ENCODE peak calls at places on chromosomes 3 and 15, in eight cellular contexts. One of them, this sample, is unnamed.

GRCh38 chr3:39779511-39780230 is 29.7 kb upstream of the MYRIP start:
- DNase-seq in HEK293T: no peak
- DNase-seq in right lobe of liver: peak
- DNase-seq in cardiac muscle cell: no peak
- DNase-seq in kidney tubule cell: no peak
- DNase-seq in NCI-H2081 treated with DMSO at 0.1 percent for 48 hours: no peak
- DNase-seq in stimulated activated CD8-positive, alpha-beta memory T cell treated with anti-CD3 and anti-CD28 coated beads, Interleukin-2, amount 100 ng/mL, for 48 hours: no peak
- DNase-seq in AG08395: no peak
- DNase-seq in this sample: peak

GRCh38 chr3:143098032-143098764 is 21.4 kb upstream of the CHST2 start:
- DNase-seq in right lobe of liver: no peak
- DNase-seq in cardiac muscle cell: no peak
- DNase-seq in AG08395: no peak
- DNase-seq in NCI-H2081 treated with DMSO at 0.1 percent for 48 hours: no peak
- DNase-seq in kidney tubule cell: no peak
- DNase-seq in stimulated activated CD8-positive, alpha-beta memory T cell treated with anti-CD3 and anti-CD28 coated beads, Interleukin-2, amount 100 ng/mL, for 48 hours: no peak
- DNase-seq in HEK293T: no peak
- DNase-seq in this sample: no peak

GRCh38 chr3:175255698-175256097 is 396.6 kb downstream of the NAALADL2 start:
- DNase-seq in NCI-H2081 treated with DMSO at 0.1 percent for 48 hours: no peak
- DNase-seq in AG08395: peak
- DNase-seq in kidney tubule cell: peak
- DNase-seq in right lobe of liver: no peak
- DNase-seq in stimulated activated CD8-positive, alpha-beta memory T cell treated with anti-CD3 and anti-CD28 coated beads, Interleukin-2, amount 100 ng/mL, for 48 hours: no peak
- DNase-seq in cardiac muscle cell: peak
- DNase-seq in HEK293T: no peak
- DNase-seq in this sample: no peak

GRCh38 chr15:52559583-52559982 is 9.2 kb downstream of the ARPP19 start:
- DNase-seq in NCI-H2081 treated with DMSO at 0.1 percent for 48 hours: no peak
- DNase-seq in AG08395: no peak
- DNase-seq in HEK293T: no peak
- DNase-seq in right lobe of liver: no peak
- DNase-seq in cardiac muscle cell: peak
- DNase-seq in stimulated activated CD8-positive, alpha-beta memory T cell treated with anti-CD3 and anti-CD28 coated beads, Interleukin-2, amount 100 ng/mL, for 48 hours: peak
- DNase-seq in kidney tubule cell: no peak
- DNase-seq in this sample: no peak

GRCh38 chr3:169454823-169455222 is 208.7 kb downstream of the MECOM start:
- DNase-seq in HEK293T: no peak
- DNase-seq in NCI-H2081 treated with DMSO at 0.1 percent for 48 hours: no peak
- DNase-seq in stimulated activated CD8-positive, alpha-beta memory T cell treated with anti-CD3 and anti-CD28 coated beads, Interleukin-2, amount 100 ng/mL, for 48 hours: no peak
- DNase-seq in AG08395: no peak
- DNase-seq in cardiac muscle cell: peak
- DNase-seq in kidney tubule cell: peak
- DNase-seq in right lobe of liver: no peak
- DNase-seq in this sample: no peak

GRCh38 chr15:48962662-48963523 is 826 bp downstream of the SHC4 start:
- DNase-seq in right lobe of liver: peak
- DNase-seq in AG08395: peak
- DNase-seq in HEK293T: peak
- DNase-seq in cardiac muscle cell: peak
- DNase-seq in NCI-H2081 treated with DMSO at 0.1 percent for 48 hours: no peak
- DNase-seq in kidney tubule cell: peak
- DNase-seq in stimulated activated CD8-positive, alpha-beta memory T cell treated with anti-CD3 and anti-CD28 coated beads, Interleukin-2, amount 100 ng/mL, for 48 hours: no peak
- DNase-seq in this sample: peak

GRCh38 chr3:141227752-141228151 is 3.9 kb upstream of the PXYLP1 start:
- DNase-seq in stimulated activated CD8-positive, alpha-beta memory T cell treated with anti-CD3 and anti-CD28 coated beads, Interleukin-2, amount 100 ng/mL, for 48 hours: no peak
- DNase-seq in right lobe of liver: no peak
- DNase-seq in HEK293T: no peak
- DNase-seq in AG08395: no peak
- DNase-seq in NCI-H2081 treated with DMSO at 0.1 percent for 48 hours: no peak
- DNase-seq in kidney tubule cell: no peak
- DNase-seq in cardiac muscle cell: peak
- DNase-seq in this sample: no peak

GRCh38 chr3:4492240-4493007 is 724 bp upstream of the ITPR1 start:
- DNase-seq in AG08395: peak
- DNase-seq in stimulated activated CD8-positive, alpha-beta memory T cell treated with anti-CD3 and anti-CD28 coated beads, Interleukin-2, amount 100 ng/mL, for 48 hours: peak
- DNase-seq in right lobe of liver: peak
- DNase-seq in NCI-H2081 treated with DMSO at 0.1 percent for 48 hours: no peak
- DNase-seq in cardiac muscle cell: peak
- DNase-seq in HEK293T: peak
- DNase-seq in kidney tubule cell: peak
- DNase-seq in this sample: peak

GRCh38 chr3:59212128-59212764 is 162.4 kb upstream of the CFAP20DC start:
- DNase-seq in cardiac muscle cell: peak
- DNase-seq in right lobe of liver: no peak
- DNase-seq in stimulated activated CD8-positive, alpha-beta memory T cell treated with anti-CD3 and anti-CD28 coated beads, Interleukin-2, amount 100 ng/mL, for 48 hours: no peak
- DNase-seq in AG08395: peak
- DNase-seq in kidney tubule cell: peak
- DNase-seq in HEK293T: peak
- DNase-seq in NCI-H2081 treated with DMSO at 0.1 percent for 48 hours: no peak
- DNase-seq in this sample: no peak

GRCh38 chr3:77319711-77320110 is 279.8 kb downstream of the ROBO2 start:
- DNase-seq in stimulated activated CD8-positive, alpha-beta memory T cell treated with anti-CD3 and anti-CD28 coated beads, Interleukin-2, amount 100 ng/mL, for 48 hours: no peak
- DNase-seq in kidney tubule cell: peak
- DNase-seq in NCI-H2081 treated with DMSO at 0.1 percent for 48 hours: no peak
- DNase-seq in right lobe of liver: no peak
- DNase-seq in AG08395: no peak
- DNase-seq in cardiac muscle cell: peak
- DNase-seq in HEK293T: peak
- DNase-seq in this sample: no peak

GRCh38 chr3:11335056-11335608 is 62.9 kb downstream of the ATG7 start:
- DNase-seq in right lobe of liver: no peak
- DNase-seq in stimulated activated CD8-positive, alpha-beta memory T cell treated with anti-CD3 and anti-CD28 coated beads, Interleukin-2, amount 100 ng/mL, for 48 hours: no peak
- DNase-seq in AG08395: peak
- DNase-seq in kidney tubule cell: peak
- DNase-seq in HEK293T: peak
- DNase-seq in NCI-H2081 treated with DMSO at 0.1 percent for 48 hours: no peak
- DNase-seq in cardiac muscle cell: peak
- DNase-seq in this sample: no peak

GRCh38 chr3:50336452-50337174 is 4.0 kb downstream of the RASSF1 start:
- DNase-seq in kidney tubule cell: no peak
- DNase-seq in stimulated activated CD8-positive, alpha-beta memory T cell treated with anti-CD3 and anti-CD28 coated beads, Interleukin-2, amount 100 ng/mL, for 48 hours: no peak
- DNase-seq in AG08395: peak
- DNase-seq in HEK293T: no peak
- DNase-seq in cardiac muscle cell: no peak
- DNase-seq in right lobe of liver: no peak
- DNase-seq in NCI-H2081 treated with DMSO at 0.1 percent for 48 hours: no peak
- DNase-seq in this sample: no peak

GRCh38 chr3:139917226-139917785 is 17.7 kb upstream of the CLSTN2 start:
- DNase-seq in stimulated activated CD8-positive, alpha-beta memory T cell treated with anti-CD3 and anti-CD28 coated beads, Interleukin-2, amount 100 ng/mL, for 48 hours: no peak
- DNase-seq in kidney tubule cell: no peak
- DNase-seq in AG08395: no peak
- DNase-seq in NCI-H2081 treated with DMSO at 0.1 percent for 48 hours: no peak
- DNase-seq in right lobe of liver: no peak
- DNase-seq in cardiac muscle cell: no peak
- DNase-seq in HEK293T: no peak
- DNase-seq in this sample: no peak

GRCh38 chr3:132464066-132464465 is 46.8 kb downstream of the DNAJC13 start:
- DNase-seq in HEK293T: no peak
- DNase-seq in NCI-H2081 treated with DMSO at 0.1 percent for 48 hours: no peak
- DNase-seq in AG08395: peak
- DNase-seq in cardiac muscle cell: peak
- DNase-seq in kidney tubule cell: no peak
- DNase-seq in stimulated activated CD8-positive, alpha-beta memory T cell treated with anti-CD3 and anti-CD28 coated beads, Interleukin-2, amount 100 ng/mL, for 48 hours: no peak
- DNase-seq in right lobe of liver: no peak
- DNase-seq in this sample: no peak